ENCODE peak calls at places on chromosomes 7 and 10, in four cellular contexts. M, U, P and K are unnamed samples.

GRCh38 chr7:2069472-2069860 is 163.3 kb downstream of the MAD1L1 start:
- DNase-seq in M (no peak), U (no peak), P (no peak), K (no peak)

GRCh38 chr10:110860576-110861241 is 11.0 kb upstream of the PDCD4 start:
- DNase-seq in M (no peak), U (no peak), P (no peak), K (no peak)

GRCh38 chr10:5965266-5965665 is 12.1 kb downstream of the IL15RA start:
- DNase-seq in M (no peak), U (no peak), P (no peak), K (no peak)

GRCh38 chr7:143877076-143877475 is 24.9 kb downstream of the TCAF1 start:
- DNase-seq in M (no peak), U (no peak), P (no peak), K (no peak)

GRCh38 chr10:72009430-72010081 is 45.4 kb downstream of the CHST3 start:
- DNase-seq in M (peak; percentile 53), U (peak; percentile 96), P (no peak), K (no peak)

GRCh38 chr7:22696672-22697071 is 30.3 kb upstream of the IL6 start:
- DNase-seq in M (no peak), U (peak; percentile 40), P (no peak), K (no peak)

GRCh38 chr7:2024227-2024918 is 208.4 kb downstream of the MAD1L1 start:
- DNase-seq in M (no peak), U (peak; percentile 14), P (no peak), K (no peak)

GRCh38 chr10:427746-428519 is 261.5 kb downstream of the DIP2C start:
- DNase-seq in M (no peak), U (no peak), P (no peak), K (no peak)

GRCh38 chr7:100093498-100093897 is 4.7 kb downstream of the COPS6 start:
- DNase-seq in M (no peak), U (no peak), P (no peak), K (no peak)

GRCh38 chr7:129468087-129468486 is 33.9 kb downstream of the STRIP2 start:
- DNase-seq in M (no peak), U (peak; percentile 54), P (no peak), K (no peak)

GRCh38 chr7:110347091-110347490 is 743.8 kb upstream of the LRRN3 start:
- DNase-seq in M (no peak), U (peak; percentile 22), P (no peak), K (peak; percentile 26)

GRCh38 chr10:6233725-6234277 is 31.1 kb downstream of the PFKFB3 start:
- DNase-seq in M (no peak), U (no peak), P (no peak), K (no peak)

GRCh38 chr10:112716076-112716475 is 234.0 kb upstream of the TCF7L2 start:
- DNase-seq in M (no peak), U (no peak), P (no peak), K (no peak)

GRCh38 chr10:131205556-131205955 is 106.0 kb downstream of the TCERG1L start:
- DNase-seq in M (no peak), U (no peak), P (no peak), K (no peak)

GRCh38 chr7:140196361-140197217 is 19.8 kb upstream of the KDM7A start:
- DNase-seq in M (no peak), U (peak; percentile 48), P (no peak), K (no peak)

GRCh38 chr10:127928021-127928806 is 21.3 kb downstream of the PTPRE start:
- DNase-seq in M (no peak), U (peak; percentile 66), P (no peak), K (no peak)

GRCh38 chr10:24519950-24520349 is 203.7 kb downstream of the ARHGAP21 start:
- DNase-seq in M (peak; percentile 53), U (no peak), P (no peak), K (no peak)

GRCh38 chr10:113995201-113995600 is 48.5 kb upstream of the ADRB1 start:
- DNase-seq in M (no peak), U (no peak), P (no peak), K (no peak)

GRCh38 chr10:25562547-25562946 is 371.5 kb upstream of the MYO3A start:
- DNase-seq in M (no peak), U (no peak), P (no peak), K (no peak)

GRCh38 chr7:133310232-133310852 is 57.5 kb downstream of the EXOC4 start:
- DNase-seq in M (no peak), U (no peak), P (peak; percentile 90), K (no peak)

GRCh38 chr10:42879380-42880254 is 97.0 kb downstream of the BMS1 start:
- DNase-seq in M (peak; percentile 11), U (no peak), P (no peak), K (no peak)

GRCh38 chr7:68186072-68186471 is 1189.4 kb downstream of the TYW1 start:
- DNase-seq in M (no peak), U (no peak), P (no peak), K (no peak)

GRCh38 chr10:117218654-117219053 is 21.4 kb downstream of the KCNK18 start:
- DNase-seq in M (peak; percentile 44), U (no peak), P (no peak), K (no peak)

GRCh38 chr7:138460649-138461607 is 869 bp downstream of the TRIM24 start:
- DNase-seq in M (peak; percentile 50), U (peak; percentile 59), P (peak; percentile 64), K (peak; percentile 29)

GRCh38 chr10:84269773-84270172 is 24.9 kb downstream of the RGR start:
- DNase-seq in M (no peak), U (peak; percentile 82), P (no peak), K (no peak)

GRCh38 chr10:16904619-16905018 is 87.4 kb upstream of the RSU1 start:
- DNase-seq in M (no peak), U (peak; percentile 35), P (no peak), K (no peak)

GRCh38 chr7:155388561-155388960 is 69.4 kb upstream of the EN2 start:
- DNase-seq in M (no peak), U (no peak), P (no peak), K (no peak)